ENCODE peak calls at places on chromosomes 1 and 21, in ten cellular contexts. J is neural crest cell; P is activated T-cell treated with anti-CD3 and anti-CD28 coated beads, Interleukin-2, amount 50 U/mL, for 72 hours; Z is HuH-7.5; K is AG20443; L is T1000; C is lower leg skin; M is iris pigment epithelial cell; T is RCC 7860; X is non-pigmented ciliary epithelial cell. D is an unnamed sample.

GRCh38 chr1:9356829-9357466 is 64.3 kb downstream of the SPSB1 start:
- DNase-seq in T (no peak), L (no peak), J (no peak), C (no peak), K (no peak), M (no peak), X (no peak), P (no peak), Z (no peak), D (no peak)

GRCh38 chr1:56819393-56819899 is at the start of gene FYB2:
- DNase-seq in K (no peak), M (no peak), C (no peak), Z (no peak), L (no peak), J (no peak), T (no peak), P (no peak), X (no peak), D (no peak)

GRCh38 chr1:47533176-47534039 is 95.6 kb downstream of the FOXD2 start:
- DNase-seq in X (peak), Z (no peak), K (peak), C (no peak), L (no peak), T (no peak), M (peak), P (no peak), J (peak), D (no peak)

GRCh38 chr1:172843444-172843843 is 184.5 kb downstream of the FASLG start:
- DNase-seq in P (no peak), M (no peak), T (no peak), L (no peak), C (no peak), J (no peak), Z (no peak), X (no peak), K (no peak), D (no peak)

GRCh38 chr1:18481190-18481920 is 625 bp downstream of the KLHDC7A start:
- DNase-seq in J (no peak), T (peak), C (no peak), P (no peak), K (no peak), X (no peak), M (no peak), L (no peak), Z (no peak), D (no peak)

GRCh38 chr1:234412830-234413229 is 39.6 kb downstream of the COA6 start:
- DNase-seq in T (no peak), M (no peak), C (no peak), Z (no peak), X (no peak), P (no peak), J (no peak), L (no peak), K (no peak), D (no peak)

GRCh38 chr1:198530964-198531363 is 9.5 kb downstream of the ATP6V1G3 start:
- DNase-seq in P (no peak), J (no peak), M (no peak), T (no peak), K (no peak), Z (no peak), C (no peak), X (no peak), L (no peak), D (no peak)

GRCh38 chr1:90122679-90123340 is 127.9 kb downstream of the ZNF326 start:
- DNase-seq in L (no peak), P (no peak), X (no peak), T (no peak), Z (no peak), C (no peak), J (no peak), K (no peak), M (no peak), D (no peak)

GRCh38 chr1:160637821-160638539 is 8.9 kb downstream of the SLAMF1 start:
- DNase-seq in X (no peak), C (no peak), M (peak), K (no peak), P (peak), T (no peak), L (no peak), Z (no peak), J (no peak), D (peak)

GRCh38 chr1:220791959-220792358 is 5.2 kb downstream of the MTARC1 start:
- DNase-seq in Z (no peak), J (no peak), C (no peak), M (peak), P (no peak), T (no peak), X (no peak), L (no peak), K (no peak), D (no peak)

GRCh38 chr1:41795205-41795762 is 123.4 kb downstream of the HIVEP3 start:
- DNase-seq in K (peak), P (no peak), L (no peak), X (peak), Z (no peak), J (no peak), C (no peak), M (peak), T (peak), D (no peak)

GRCh38 chr1:31978853-31979400 is 34.7 kb upstream of the KHDRBS1 start:
- DNase-seq in L (no peak), C (no peak), J (no peak), Z (no peak), P (no peak), X (no peak), T (no peak), K (no peak), M (no peak), D (no peak)

GRCh38 chr21:24163539-24163938 is 1443.7 kb downstream of the MRPL39 start:
- DNase-seq in M (no peak), C (no peak), P (no peak), Z (no peak), J (no peak), L (no peak), K (no peak), X (no peak), T (no peak), D (no peak)

GRCh38 chr21:16476056-16476850 is 746.5 kb downstream of the USP25 start:
- DNase-seq in X (no peak), P (no peak), Z (no peak), M (peak), L (no peak), C (no peak), T (no peak), K (no peak), J (no peak), D (no peak)

GRCh38 chr1:85577421-85578320 is 2.9 kb upstream of the CCN1 start:
- DNase-seq in Z (no peak), C (no peak), P (peak), J (no peak), T (peak), X (no peak), M (peak), K (peak), L (no peak), D (no peak)

GRCh38 chr1:111625263-111625662 is 5.7 kb downstream of the RAP1A start:
- DNase-seq in T (no peak), J (no peak), Z (no peak), L (no peak), X (no peak), P (no peak), M (no peak), C (no peak), K (no peak), D (no peak)

GRCh38 chr1:162141273-162142023 is 72.0 kb downstream of the NOS1AP start:
- DNase-seq in P (no peak), K (peak), T (no peak), Z (no peak), X (peak), J (no peak), C (no peak), L (no peak), M (peak), D (no peak)

GRCh38 chr1:169160845-169161511 is 54.5 kb downstream of the ATP1B1 start:
- DNase-seq in M (peak), P (no peak), L (no peak), C (no peak), T (no peak), Z (no peak), J (no peak), K (no peak), X (no peak), D (no peak)

GRCh38 chr1:91556556-91556955 is 55.9 kb downstream of the CDC7 start:
- DNase-seq in T (no peak), X (no peak), K (no peak), L (no peak), P (peak), Z (no peak), C (no peak), J (no peak), M (no peak), D (no peak)

GRCh38 chr1:227901906-227902640 is 45.7 kb downstream of the WNT9A start:
- DNase-seq in J (no peak), C (no peak), K (no peak), T (no peak), L (no peak), X (no peak), Z (no peak), M (peak), P (no peak), D (no peak)

GRCh38 chr1:92425617-92426016 is 61.1 kb downstream of the GFI1 start:
- DNase-seq in J (no peak), C (no peak), L (no peak), M (no peak), T (no peak), X (no peak), K (no peak), Z (no peak), P (no peak), D (no peak)

GRCh38 chr21:17585875-17586450 is 26.7 kb downstream of the BTG3 start:
- DNase-seq in P (peak), T (peak), X (peak), K (peak), M (peak), L (no peak), C (no peak), J (no peak), Z (no peak), D (no peak)

GRCh38 chr1:8815582-8816285 is 1.7 kb downstream of the RERE start:
- DNase-seq in C (no peak), K (no peak), L (no peak), X (no peak), J (peak), T (no peak), Z (no peak), P (no peak), M (no peak), D (no peak)

GRCh38 chr1:12052008-12052573 is 11.0 kb upstream of the TNFRSF8 start:
- DNase-seq in J (no peak), C (peak), M (peak), K (peak), T (peak), X (peak), Z (no peak), L (peak), P (peak), D (no peak)

GRCh38 chr1:106785136-106785535 is 271.3 kb upstream of the PRMT6 start:
- DNase-seq in C (no peak), L (no peak), K (no peak), M (no peak), X (no peak), J (no peak), Z (no peak), P (no peak), T (no peak), D (no peak)

GRCh38 chr1:236275586-236275985 is 6.2 kb downstream of the ERO1B start:
- DNase-seq in Z (no peak), K (no peak), P (no peak), T (no peak), C (no peak), X (no peak), J (no peak), L (no peak), M (no peak), D (no peak)

GRCh38 chr1:153535664-153536585 is at the start of gene S100A6:
- DNase-seq in P (peak), Z (peak), T (peak), L (peak), M (peak), K (peak), C (peak), J (no peak), X (peak), D (peak)

D was measured in activated T-helper 2 cell treated with anti-CD3 and anti-CD28 coated beads, Interferon-gamma antibody, Interleukin-2, Interleukin-4, amounts not matched to agents 10 μg/mL and 5 μg/mL and 100 μg/mL, durations not matched to agents 14 hours and 24 hours and 36 hours.